ENCODE peak calls at places on chromosome 1, in eight cellular contexts. R, K, M, I, L, E, G and F are unnamed samples.

GRCh38 chr1:228177936-228178710 is 12.5 kb downstream of the IBA57 start:
- DNase-seq in R (no peak), K (no peak), M (no peak), I (no peak), L (no peak), E (no peak), G (no peak), F (no peak)

GRCh38 chr1:10152709-10153284 is 57.6 kb upstream of the KIF1B start:
- DNase-seq in R (no peak), K (peak), M (peak), I (peak), L (peak), E (peak), G (no peak), F (no peak)

GRCh38 chr1:76687324-76688018 is 179.8 kb upstream of the ST6GALNAC5 start:
- DNase-seq in R (no peak), K (peak), M (no peak), I (no peak), L (peak), E (no peak), G (no peak), F (no peak)

GRCh38 chr1:65791860-65792670 is 630 bp upstream of the PDE4B start:
- DNase-seq in R (no peak), K (no peak), M (peak), I (peak), L (no peak), E (no peak), G (no peak), F (no peak)

GRCh38 chr1:44031051-44031899 is at the start of gene SLC6A9:
- DNase-seq in R (peak), K (peak), M (peak), I (peak), L (peak), E (peak), G (no peak), F (no peak)

GRCh38 chr1:154896811-154897286 is 26.8 kb upstream of the KCNN3 start:
- DNase-seq in R (no peak), K (no peak), M (no peak), I (no peak), L (no peak), E (no peak), G (no peak), F (no peak)

GRCh38 chr1:94102126-94102525 is 18.8 kb downstream of the ABCA4 start:
- DNase-seq in R (no peak), K (no peak), M (no peak), I (no peak), L (no peak), E (no peak), G (no peak), F (no peak)

GRCh38 chr1:23554481-23555224 is 4.6 kb downstream of the ID3 start:
- DNase-seq in R (peak), K (peak), M (peak), I (peak), L (peak), E (peak), G (peak), F (no peak)

GRCh38 chr1:159000627-159001026 is 9.1 kb upstream of the IFI16 start:
- DNase-seq in R (no peak), K (peak), M (peak), I (peak), L (peak), E (no peak), G (peak), F (peak)

GRCh38 chr1:74673351-74674111 is at the start of gene ERICH3:
- DNase-seq in R (no peak), K (no peak), M (no peak), I (peak), L (no peak), E (no peak), G (no peak), F (no peak)

GRCh38 chr1:31064685-31065309 is 720 bp downstream of the PUM1 start:
- DNase-seq in R (no peak), K (peak), M (no peak), I (no peak), L (peak), E (no peak), G (no peak), F (no peak)

GRCh38 chr1:155466996-155467395 is 95.6 kb downstream of the ASH1L start:
- DNase-seq in R (no peak), K (peak), M (no peak), I (no peak), L (peak), E (no peak), G (no peak), F (peak)

GRCh38 chr1:36520056-36520455 is 37.3 kb upstream of the CSF3R start:
- DNase-seq in R (no peak), K (no peak), M (no peak), I (no peak), L (no peak), E (no peak), G (no peak), F (no peak)

GRCh38 chr1:53693361-53693760 is 45.6 kb downstream of the GLIS1 start:
- DNase-seq in R (no peak), K (no peak), M (no peak), I (no peak), L (no peak), E (no peak), G (no peak), F (no peak)

GRCh38 chr1:179303173-179303572 is 9.6 kb downstream of the SOAT1 start:
- DNase-seq in R (no peak), K (no peak), M (no peak), I (no peak), L (no peak), E (no peak), G (no peak), F (no peak)

GRCh38 chr1:24555591-24556413 is at the start of gene NCMAP:
- DNase-seq in R (peak), K (no peak), M (no peak), I (peak), L (peak), E (peak), G (no peak), F (no peak)

GRCh38 chr1:61386323-61386722 is 304.0 kb downstream of the NFIA start:
- DNase-seq in R (no peak), K (no peak), M (no peak), I (no peak), L (no peak), E (no peak), G (no peak), F (no peak)

GRCh38 chr1:11719313-11720032 is 16.5 kb upstream of the AGTRAP start:
- DNase-seq in R (peak), K (peak), M (peak), I (peak), L (peak), E (peak), G (peak), F (no peak)

GRCh38 chr1:12658531-12659453 is 14.9 kb downstream of the AADACL4 start:
- DNase-seq in R (peak), K (peak), M (peak), I (peak), L (peak), E (peak), G (peak), F (peak)

GRCh38 chr1:209618756-209619420 is 33.3 kb downstream of the LAMB3 start:
- DNase-seq in R (no peak), K (no peak), M (no peak), I (no peak), L (no peak), E (no peak), G (no peak), F (no peak)

GRCh38 chr1:15949453-15950245 is 26.3 kb downstream of the ZBTB17 start:
- DNase-seq in R (peak), K (peak), M (no peak), I (peak), L (no peak), E (peak), G (peak), F (peak)

GRCh38 chr1:36457691-36458090 is 6.5 kb downstream of the MRPS15 start:
- DNase-seq in R (peak), K (no peak), M (no peak), I (no peak), L (no peak), E (no peak), G (no peak), F (no peak)

GRCh38 chr1:161159087-161159914 is at the start of gene USP21:
- DNase-seq in R (peak), K (peak), M (peak), I (peak), L (peak), E (peak), G (peak), F (no peak)

GRCh38 chr1:62177621-62178020 is 17.0 kb upstream of the L1TD1 start:
- DNase-seq in R (no peak), K (no peak), M (no peak), I (no peak), L (no peak), E (no peak), G (no peak), F (no peak)

GRCh38 chr1:246971322-246971721 is 36.5 kb downstream of the ZNF695 start:
- DNase-seq in R (peak), K (peak), M (no peak), I (peak), L (peak), E (peak), G (no peak), F (no peak)

GRCh38 chr1:156165083-156165482 is 11.7 kb downstream of the SEMA4A start:
- DNase-seq in R (no peak), K (no peak), M (no peak), I (no peak), L (no peak), E (no peak), G (no peak), F (no peak)

GRCh38 chr1:3074800-3075199 is 5.8 kb downstream of the PRDM16 start:
- DNase-seq in R (no peak), K (no peak), M (no peak), I (no peak), L (no peak), E (no peak), G (no peak), F (no peak)

GRCh38 chr1:172382949-172383348 is 37.5 kb upstream of the C1orf105 start:
- DNase-seq in R (no peak), K (no peak), M (no peak), I (no peak), L (no peak), E (no peak), G (no peak), F (no peak)

GRCh38 chr1:91940496-91940895 is 8.7 kb upstream of the BRDT start:
- DNase-seq in R (no peak), K (no peak), M (no peak), I (peak), L (no peak), E (no peak), G (no peak), F (no peak)

GRCh38 chr1:12434174-12434573 is 183.8 kb downstream of the DHRS3 start:
- DNase-seq in R (peak), K (peak), M (no peak), I (no peak), L (peak), E (no peak), G (no peak), F (peak)

GRCh38 chr1:230866171-230866811 is 2.0 kb downstream of the C1orf198 start:
- DNase-seq in R (no peak), K (peak), M (no peak), I (no peak), L (no peak), E (no peak), G (no peak), F (no peak)
- H3K27ac ChIP-seq in R (no peak), K (no peak), M (no peak), I (no peak), L (no peak), E (no peak), G (peak), F (no peak)

GRCh38 chr1:245235156-245235555 is 80.4 kb downstream of the KIF26B start:
- DNase-seq in R (no peak), K (no peak), M (no peak), I (no peak), L (no peak), E (no peak), G (no peak), F (no peak)
- H3K27ac ChIP-seq in R (no peak), K (no peak), M (no peak), I (no peak), L (no peak), E (no peak), G (no peak), F (no peak)

GRCh38 chr1:115419571-115419970 is 81.5 kb upstream of the NGF start:
- DNase-seq in R (no peak), K (no peak), M (no peak), I (no peak), L (no peak), E (no peak), G (no peak), F (no peak)
- H3K27ac ChIP-seq in R (no peak), K (no peak), M (no peak), I (no peak), L (no peak), E (no peak), G (no peak), F (no peak)

GRCh38 chr1:150560576-150560975 is 11.4 kb downstream of the ADAMTSL4 start:
- DNase-seq in R (no peak), K (no peak), M (no peak), I (peak), L (no peak), E (no peak), G (no peak), F (no peak)
- H3K27ac ChIP-seq in R (peak), K (peak), M (peak), I (no peak), L (peak), E (peak), G (peak), F (peak)

GRCh38 chr1:204678721-204679455 is 6.7 kb downstream of the LRRN2 start:
- DNase-seq in R (no peak), K (no peak), M (no peak), I (no peak), L (no peak), E (no peak), G (no peak), F (no peak)

GRCh38 chr1:204677864-204678263 is 7.7 kb downstream of the LRRN2 start:
- DNase-seq in R (no peak), K (no peak), M (no peak), I (no peak), L (no peak), E (no peak), G (no peak), F (no peak)

GRCh38 chr1:204680051-204680450 is 5.5 kb downstream of the LRRN2 start:
- DNase-seq in R (no peak), K (no peak), M (no peak), I (no peak), L (no peak), E (no peak), G (no peak), F (no peak)

GRCh38 chr1:204683284-204684205 is 2.0 kb downstream of the LRRN2 start:
- DNase-seq in R (no peak), K (no peak), M (no peak), I (no peak), L (no peak), E (no peak), G (no peak), F (no peak)

DNA sequence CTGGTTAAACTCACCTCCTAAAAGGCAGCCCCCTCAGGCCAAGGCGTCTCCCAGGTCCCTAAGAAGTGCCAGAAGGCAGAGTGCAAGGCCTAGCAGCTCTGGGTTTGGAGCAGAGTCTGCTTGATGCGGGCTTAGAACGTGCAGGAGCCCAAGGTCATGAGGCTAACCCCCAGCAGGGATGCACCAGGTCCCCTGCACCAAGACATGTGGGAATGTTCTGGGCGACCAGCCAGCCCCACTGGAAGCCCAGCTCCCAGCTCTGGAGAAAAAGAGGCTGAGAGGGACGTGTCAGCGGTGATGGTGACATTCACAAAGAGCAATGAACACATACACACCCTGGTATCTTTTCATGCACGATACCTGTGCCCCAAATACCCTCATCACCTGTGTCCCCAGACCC is 5.1 kb downstream of the LRRN2 start:
- DNase-seq in R (no peak), K (no peak), M (no peak), I (no peak), L (no peak), E (no peak), G (no peak), F (no peak)
- H3K27ac ChIP-seq in R (no peak), K (no peak), M (no peak), I (no peak), L (no peak), E (no peak), G (no peak), F (no peak)

GRCh38 chr1:5950994-5951749 is 41.1 kb downstream of the NPHP4 start:
- DNase-seq in R (no peak), K (no peak), M (no peak), I (peak), L (no peak), E (no peak), G (no peak), F (no peak)
- H3K27ac ChIP-seq in R (no peak), K (no peak), M (no peak), I (no peak), L (no peak), E (no peak), G (no peak), F (no peak)

GRCh38 chr1:110498270-110498669 is 20.7 kb downstream of the KCNA10 start:
- DNase-seq in R (no peak), K (no peak), M (no peak), I (no peak), L (no peak), E (no peak), G (no peak), F (no peak)
- H3K27ac ChIP-seq in R (no peak), K (no peak), M (no peak), I (no peak), L (no peak), E (no peak), G (no peak), F (no peak)

GRCh38 chr1:99697570-99697969 is 51.7 kb downstream of the PALMD start:
- DNase-seq in R (no peak), K (no peak), M (no peak), I (no peak), L (no peak), E (no peak), G (no peak), F (no peak)
- H3K27ac ChIP-seq in R (no peak), K (no peak), M (no peak), I (no peak), L (no peak), E (no peak), G (no peak), F (no peak)